ENCODE peak calls at places on chromosomes 13 and 19, in ten cellular contexts. A is transverse colon, C is testis, B is H9, Q is suprapubic skin, J is H1, H is uterus, O is heart right ventricle, Y is neuronal stem cell, S is neural progenitor cell. E is an unnamed sample.

GRCh38 chr19:41351339-41352245 is 2.1 kb downstream of the TGFB1 start:
- DNase-seq in C (peak), H (peak), S (peak), A (peak), O (peak), Y (no peak), J (peak), Q (no peak), B (peak), E (peak)

GRCh38 chr13:105333416-105333815 is 1202.0 kb downstream of the EFNB2 start:
- DNase-seq in A (no peak), C (no peak), Y (no peak), S (no peak), H (no peak), O (no peak), B (no peak), Q (no peak), J (no peak), E (no peak)

GRCh38 chr13:20714563-20715339 is 11.3 kb downstream of the IL17D start:
- DNase-seq in A (no peak), J (no peak), H (no peak), S (no peak), B (no peak), Q (no peak), C (peak), Y (no peak), O (peak), E (peak)

GRCh38 chr13:20713751-20714150 is 10.3 kb downstream of the IL17D start:
- DNase-seq in Q (no peak), H (no peak), C (no peak), Y (no peak), J (no peak), S (no peak), B (no peak), A (no peak), O (no peak), E (peak)

GRCh38 chr19:5106361-5106760 is 137.4 kb downstream of the KDM4B start:
- DNase-seq in C (no peak), S (no peak), A (no peak), B (no peak), J (no peak), O (no peak), Y (no peak), Q (no peak), H (no peak), E (no peak)

GRCh38 chr13:25816239-25816638 is 235.6 kb downstream of the SHISA2 start:
- DNase-seq in C (no peak), B (no peak), H (no peak), A (no peak), J (no peak), S (no peak), O (no peak), Y (no peak), Q (no peak), E (no peak)

GRCh38 chr13:25752957-25753540 is 298.8 kb downstream of the SHISA2 start:
- DNase-seq in Y (no peak), A (peak), O (peak), C (peak), B (no peak), H (peak), Q (no peak), S (no peak), J (no peak), E (no peak)

GRCh38 chr13:37229931-37230330 is 124.5 kb upstream of the CSNK1A1L start:
- DNase-seq in O (no peak), S (no peak), H (no peak), Y (no peak), A (no peak), Q (no peak), J (no peak), C (no peak), B (no peak), E (no peak)

GRCh38 chr13:113963376-113963775 is 10.5 kb downstream of the C13orf46 start:
- DNase-seq in C (no peak), O (no peak), Q (no peak), J (no peak), S (no peak), H (no peak), A (no peak), B (no peak), Y (no peak), E (no peak)

GRCh38 chr13:29707876-29708543 is 112.5 kb upstream of the SLC7A1 start:
- DNase-seq in C (peak), H (no peak), B (peak), J (peak), Q (no peak), S (peak), Y (peak), O (no peak), A (peak), E (peak)

GRCh38 chr13:71877280-71877653 is 10.3 kb upstream of the DACH1 start:
- DNase-seq in Y (peak), H (no peak), C (no peak), S (peak), J (peak), A (no peak), Q (no peak), O (no peak), B (peak), E (no peak)

GRCh38 chr13:112435973-112436372 is 59.8 kb downstream of the SPACA7 start:
- DNase-seq in S (no peak), Q (peak), Y (no peak), C (no peak), B (no peak), H (no peak), A (no peak), O (no peak), J (no peak), E (no peak)

GRCh38 chr19:54133312-54133956 is 4.1 kb upstream of the CNOT3 start:
- DNase-seq in O (no peak), J (peak), A (no peak), H (no peak), Q (no peak), C (no peak), S (peak), B (peak), Y (peak), E (no peak)

GRCh38 chr13:68816715-68817114 is 1290.9 kb upstream of the ATXN8OS start:
- DNase-seq in B (no peak), C (no peak), Y (no peak), J (no peak), Q (no peak), H (no peak), S (no peak), O (no peak), A (no peak), E (no peak)

GRCh38 chr13:57673197-57673596 is 41.7 kb downstream of the PCDH17 start:
- DNase-seq in O (no peak), Q (no peak), C (no peak), Y (peak), B (no peak), J (no peak), A (no peak), S (peak), H (no peak), E (no peak)

GRCh38 chr13:100550433-100550832 is 38.2 kb downstream of the GGACT start:
- DNase-seq in O (peak), Y (no peak), J (peak), A (no peak), Q (no peak), C (peak), S (no peak), H (peak), B (no peak), E (peak)
- H3K27ac ChIP-seq in O (no peak), Y (peak), J (no peak), A (peak), Q (peak), C (peak), S (no peak), H (peak), B (no peak), E (no peak)

DNA sequence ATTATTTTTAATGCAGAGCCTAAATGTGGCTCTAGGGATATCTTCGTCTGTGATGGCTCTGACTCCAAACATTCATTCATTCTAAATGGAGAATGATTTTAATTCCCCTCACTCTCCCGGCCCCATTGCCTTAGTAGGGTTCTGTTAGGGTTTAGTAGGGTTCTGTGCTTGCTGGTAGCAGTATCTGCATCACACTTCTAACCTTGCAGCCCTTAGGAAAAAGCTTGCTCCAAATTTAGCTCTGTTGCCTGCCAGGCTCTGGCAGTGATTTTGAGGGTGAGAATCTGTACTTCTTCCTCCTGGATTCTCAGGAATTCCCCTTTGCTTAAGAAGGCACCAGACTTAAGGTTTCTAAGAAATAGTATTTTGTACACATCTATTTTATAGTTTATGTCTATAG is 14.6 kb downstream of the B3GLCT start:
- DNase-seq in S (no peak), Y (no peak), C (no peak), O (no peak), H (no peak), B (no peak), J (no peak), Q (no peak), A (no peak), E (no peak)
- H3K27ac ChIP-seq in S (no peak), Y (no peak), C (no peak), O (no peak), H (peak), B (no peak), J (no peak), Q (no peak), A (no peak), E (no peak)

GRCh38 chr13:111262281-111262680 is 58.2 kb upstream of the TEX29 start:
- DNase-seq in C (no peak), H (no peak), O (no peak), Y (no peak), J (peak), B (no peak), A (no peak), Q (no peak), S (no peak), E (peak)

GRCh38 chr13:111265006-111265700 is 55.3 kb upstream of the TEX29 start:
- DNase-seq in A (no peak), C (no peak), J (peak), H (no peak), Y (no peak), O (no peak), S (no peak), B (no peak), Q (no peak), E (no peak)

GRCh38 chr13:111261326-111261725 is 59.1 kb upstream of the TEX29 start:
- DNase-seq in A (no peak), C (no peak), Y (no peak), Q (no peak), B (no peak), S (no peak), O (no peak), J (no peak), H (no peak), E (no peak)

GRCh38 chr13:111263566-111263965 is 56.9 kb upstream of the TEX29 start:
- DNase-seq in Y (no peak), A (no peak), O (no peak), H (no peak), C (no peak), B (no peak), S (no peak), Q (no peak), J (peak), E (no peak)

DNA sequence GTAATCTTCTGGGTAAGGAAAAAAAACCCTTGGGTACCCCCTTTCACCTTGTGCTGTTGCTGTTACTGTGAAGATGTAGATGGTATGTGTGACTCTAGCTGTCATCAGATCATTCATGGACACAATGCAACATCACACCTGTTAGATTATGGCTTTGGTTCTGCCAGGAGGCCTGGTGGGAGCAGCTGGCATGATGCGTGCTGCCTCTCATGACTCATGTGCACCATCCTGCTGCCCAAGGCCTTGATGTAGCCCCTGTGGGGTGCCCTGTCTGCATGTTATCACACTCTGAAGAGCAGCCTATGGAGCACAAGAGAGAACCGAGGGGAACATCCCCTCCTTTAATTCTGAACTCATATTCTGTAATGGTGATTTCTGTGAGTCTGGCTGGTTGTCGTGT is 57.7 kb upstream of the TEX29 start:
- DNase-seq in A (no peak), H (no peak), C (no peak), Q (no peak), O (no peak), B (no peak), S (no peak), J (peak), Y (no peak), E (peak)
- H3K27ac ChIP-seq in A (no peak), H (no peak), C (no peak), Q (no peak), O (no peak), B (no peak), S (no peak), J (no peak), Y (no peak), E (no peak)

GRCh38 chr13:41408061-41408460 is 49.3 kb upstream of the RGCC start:
- DNase-seq in H (no peak), S (no peak), A (no peak), B (no peak), O (no peak), C (no peak), J (no peak), Q (no peak), Y (no peak), E (no peak)
- H3K27ac ChIP-seq in H (no peak), S (no peak), A (no peak), B (no peak), O (no peak), C (no peak), J (no peak), Q (no peak), Y (no peak), E (no peak)

GRCh38 chr13:98541701-98542203 is 35.2 kb downstream of the STK24 start:
- DNase-seq in B (no peak), Q (no peak), O (no peak), S (no peak), H (no peak), J (no peak), C (no peak), Y (no peak), A (no peak), E (no peak)

GRCh38 chr13:98542568-98543379 is 34.1 kb downstream of the STK24 start:
- DNase-seq in Y (no peak), J (no peak), S (no peak), O (no peak), Q (no peak), B (no peak), H (no peak), A (no peak), C (no peak), E (no peak)

GRCh38 chr13:98543380-98544104 is 33.4 kb downstream of the STK24 start:
- DNase-seq in Q (no peak), J (no peak), Y (no peak), B (no peak), S (no peak), A (no peak), H (no peak), C (no peak), O (no peak), E (no peak)

GRCh38 chr13:98546402-98546801 is 30.5 kb downstream of the STK24 start:
- DNase-seq in J (no peak), Y (no peak), H (no peak), Q (no peak), C (no peak), B (no peak), O (no peak), S (no peak), A (no peak), E (no peak)

GRCh38 chr13:98544105-98544710 is 32.7 kb downstream of the STK24 start:
- DNase-seq in B (no peak), O (no peak), Y (no peak), A (no peak), J (no peak), H (no peak), Q (no peak), C (no peak), S (no peak), E (no peak)
- H3K27ac ChIP-seq in B (no peak), O (no peak), Y (no peak), A (peak), J (no peak), H (no peak), Q (peak), C (no peak), S (peak), E (no peak)

E was measured in coronary artery.